ENCODE peak calls at places on chromosome 2, in four cellular contexts. G is endothelial cell of umbilical vein, A is K562, M is IMR-90. F is an unnamed sample.

GRCh38 chr2:5121677-5122076 is 570.5 kb upstream of the SOX11 start:
- DNase-seq in G (no peak), A (no peak), M (no peak), F (no peak)

GRCh38 chr2:108922141-108922915 is 66.7 kb downstream of the EDAR start:
- DNase-seq in G (no peak), A (no peak), M (peak), F (no peak)

GRCh38 chr2:201546576-201546975 is 95.0 kb downstream of the STRADB start:
- DNase-seq in G (no peak), A (no peak), M (peak), F (no peak)

GRCh38 chr2:233457356-233457755 is 103.1 kb downstream of the DGKD start:
- DNase-seq in G (no peak), A (no peak), M (no peak), F (no peak)

GRCh38 chr2:120323214-120323613 is 22.7 kb upstream of the INHBB start:
- DNase-seq in G (no peak), A (no peak), M (peak), F (no peak)

GRCh38 chr2:23135481-23136100 is 249.4 kb upstream of the KLHL29 start:
- DNase-seq in G (no peak), A (no peak), M (no peak), F (no peak)

GRCh38 chr2:159155315-159155714 is 131.2 kb downstream of the WDSUB1 start:
- DNase-seq in G (no peak), A (no peak), M (no peak), F (no peak)

GRCh38 chr2:158637357-158637756 is 157.8 kb upstream of the DAPL1 start:
- DNase-seq in G (peak), A (no peak), M (no peak), F (no peak)

GRCh38 chr2:133248264-133248663 is 320.0 kb downstream of the NCKAP5 start:
- DNase-seq in G (no peak), A (no peak), M (no peak), F (no peak)

GRCh38 chr2:237861-238260 is 26.0 kb downstream of the SH3YL1 start:
- DNase-seq in G (no peak), A (peak), M (no peak), F (no peak)

GRCh38 chr2:102065675-102066252 is 74.0 kb downstream of the IL1R2 start:
- DNase-seq in G (no peak), A (peak), M (peak), F (no peak)

GRCh38 chr2:219902870-219903269 is 275.4 kb downstream of the SLC4A3 start:
- DNase-seq in G (no peak), A (no peak), M (peak), F (no peak)

GRCh38 chr2:209470466-209470865 is 46.6 kb downstream of the MAP2 start:
- DNase-seq in G (no peak), A (no peak), M (no peak), F (no peak)

GRCh38 chr2:188725981-188726380 is 248.2 kb upstream of the COL3A1 start:
- DNase-seq in G (peak), A (no peak), M (peak), F (no peak)

GRCh38 chr2:176445831-176446433 is 176.7 kb downstream of the MTX2 start:
- DNase-seq in G (peak), A (no peak), M (peak), F (no peak)

GRCh38 chr2:46014911-46015654 is 282.1 kb upstream of the EPAS1 start:
- DNase-seq in G (peak), A (no peak), M (no peak), F (no peak)

GRCh38 chr2:43569921-43570320 is 25.9 kb downstream of the THADA start:
- DNase-seq in G (no peak), A (no peak), M (no peak), F (peak)

GRCh38 chr2:96553176-96553956 is 16.8 kb downstream of the ARID5A start:
- DNase-seq in G (no peak), A (no peak), M (no peak), F (no peak)

GRCh38 chr2:50346586-50347351 is 685.2 kb downstream of the NRXN1 start:
- DNase-seq in G (no peak), A (no peak), M (no peak), F (no peak)

GRCh38 chr2:26559556-26559955 is 81.6 kb downstream of the CIB4 start:
- DNase-seq in G (no peak), A (no peak), M (no peak), F (no peak)

GRCh38 chr2:118983133-118983532 is 41.1 kb downstream of the MARCO start:
- DNase-seq in G (no peak), A (no peak), M (no peak), F (no peak)

GRCh38 chr2:234293973-234294372 is 202.9 kb downstream of the ARL4C start:
- DNase-seq in G (peak), A (no peak), M (no peak), F (no peak)

GRCh38 chr2:174827371-174828369 is 63.4 kb upstream of the CHRNA1 start:
- DNase-seq in G (peak), A (no peak), M (peak), F (no peak)

GRCh38 chr2:192007819-192008218 is 160.9 kb upstream of the CAVIN2 start:
- DNase-seq in G (peak), A (no peak), M (peak), F (no peak)

GRCh38 chr2:162766092-162766491 is 72.5 kb downstream of the KCNH7 start:
- DNase-seq in G (no peak), A (no peak), M (no peak), F (no peak)

GRCh38 chr2:199693861-199694260 is 157.1 kb downstream of the FTCDNL1 start:
- DNase-seq in G (no peak), A (no peak), M (no peak), F (no peak)

GRCh38 chr2:235097196-235097895 is 145.5 kb downstream of the SH3BP4 start:
- DNase-seq in G (no peak), A (no peak), M (no peak), F (no peak)

GRCh38 chr2:219571311-219572236 is at the start of gene OBSL1:
- DNase-seq in G (peak), A (peak), M (peak), F (no peak)

GRCh38 chr2:7694066-7695000 is 777.1 kb downstream of the RNF144A start:
- DNase-seq in G (no peak), A (no peak), M (no peak), F (no peak)

GRCh38 chr2:235836416-235837042 is 331.7 kb downstream of the GBX2 start:
- DNase-seq in G (no peak), A (no peak), M (peak), F (no peak)

GRCh38 chr2:16173893-16174692 is 233.7 kb downstream of the MYCN start:
- DNase-seq in G (no peak), A (no peak), M (no peak), F (no peak)

GRCh38 chr2:2600466-2600865 is 269.4 kb upstream of the MYT1L start:
- DNase-seq in G (no peak), A (no peak), M (no peak), F (no peak)

DNA sequence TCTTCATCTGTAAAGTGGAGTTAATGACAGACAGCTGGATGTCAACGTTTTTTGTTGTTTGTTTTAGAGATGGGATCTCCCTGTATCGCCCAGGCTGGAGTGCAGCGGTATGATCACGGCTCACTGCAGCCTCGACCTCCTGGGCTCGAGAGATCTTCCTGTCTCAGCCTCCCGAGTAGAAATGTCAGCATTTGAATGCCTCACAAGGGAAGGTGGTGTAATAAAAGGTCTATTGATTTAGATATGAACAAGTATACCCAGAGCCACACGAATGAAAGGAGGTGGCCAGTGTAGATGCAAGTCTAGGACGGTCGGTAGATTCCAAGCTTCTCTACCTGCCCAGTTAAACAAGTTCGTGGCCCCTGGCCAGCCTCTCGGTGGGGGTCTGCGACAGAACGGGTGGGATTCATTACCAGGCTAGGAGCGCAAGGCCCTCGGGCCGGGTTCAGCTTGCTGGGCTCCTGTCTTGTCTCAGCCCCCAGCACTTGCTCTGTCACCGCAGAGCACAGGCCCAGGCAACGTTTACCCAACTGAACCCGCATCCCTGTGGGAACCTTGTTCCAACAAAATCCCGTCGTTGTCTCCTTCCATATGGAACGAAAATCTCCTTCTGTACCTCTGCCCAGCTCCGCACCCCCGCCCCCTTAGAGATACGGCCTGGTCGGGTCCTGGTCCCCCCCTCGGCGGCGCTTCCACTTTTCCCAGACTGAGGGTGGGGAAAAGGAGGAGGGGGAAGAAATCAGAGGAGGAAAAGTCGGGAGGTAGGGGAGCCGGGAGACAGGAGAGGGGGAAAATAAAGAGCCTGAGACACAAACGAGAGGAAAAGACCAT is 2.0 kb upstream of the EMX1 start:
- DNase-seq in G (no peak), A (no peak), M (no peak), F (no peak)
- TF ChIP-seq FOS in G (no peak), A (no peak), M (no peak), F (no peak)

GRCh38 chr2:73970268-73970803 is 14.4 kb upstream of the TET3 start:
- DNase-seq in G (no peak), A (no peak), M (no peak), F (no peak)
- H3K9ac ChIP-seq in G (no peak), A (peak), M (no peak), F (peak)

GRCh38 chr2:165357758-165358157 is 111.7 kb upstream of the CSRNP3 start:
- DNase-seq in G (peak), A (no peak), M (peak), F (peak)
- TF ChIP-seq FOS in G (no peak), A (no peak), M (no peak), F (no peak)

GRCh38 chr2:113079123-113079522 is 11.4 kb downstream of the IL1F10 start:
- DNase-seq in G (no peak), A (no peak), M (no peak), F (no peak)

GRCh38 chr2:113076917-113077669 is 9.3 kb downstream of the IL1F10 start:
- DNase-seq in G (no peak), A (no peak), M (no peak), F (no peak)

GRCh38 chr2:113078350-113078839 is 10.6 kb downstream of the IL1F10 start:
- DNase-seq in G (no peak), A (no peak), M (no peak), F (no peak)

GRCh38 chr2:113080134-113080533 is 12.4 kb downstream of the IL1F10 start:
- DNase-seq in G (peak), A (peak), M (no peak), F (no peak)

DNA sequence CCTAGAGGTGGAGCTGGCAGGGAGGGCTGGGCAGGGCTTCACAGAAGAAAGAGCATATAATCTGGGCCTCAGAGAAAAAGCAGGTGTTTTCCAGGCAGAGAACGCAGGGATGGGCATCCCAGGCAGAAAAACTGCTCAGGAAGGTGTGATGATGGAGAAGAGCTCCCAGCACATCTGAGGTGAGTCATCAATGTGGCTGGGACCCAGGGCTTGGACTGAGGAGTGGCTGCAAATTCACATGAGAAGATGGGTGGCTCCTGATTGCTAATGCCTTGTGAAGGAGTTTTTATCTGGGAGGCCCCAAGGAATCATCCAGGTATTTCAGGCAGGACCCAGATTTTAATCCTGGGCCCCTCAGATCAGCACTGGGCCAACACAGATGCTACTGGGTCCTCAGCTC is 10.2 kb downstream of the IL1F10 start:
- DNase-seq in G (no peak), A (no peak), M (no peak), F (no peak)
- H3K9ac ChIP-seq in G (no peak), A (no peak), M (no peak), F (no peak)

GRCh38 chr2:128076461-128077106 is 14.4 kb upstream of the UGGT1 start:
- DNase-seq in G (no peak), A (no peak), M (no peak), F (no peak)
- TF ChIP-seq FOS in G (no peak), A (no peak), M (no peak), F (no peak)

GRCh38 chr2:166520604-166521003 is 26.6 kb upstream of the SCN7A start:
- DNase-seq in G (no peak), A (no peak), M (no peak), F (no peak)
- H3K9ac ChIP-seq in G (no peak), A (no peak), M (no peak), F (no peak)

DNA sequence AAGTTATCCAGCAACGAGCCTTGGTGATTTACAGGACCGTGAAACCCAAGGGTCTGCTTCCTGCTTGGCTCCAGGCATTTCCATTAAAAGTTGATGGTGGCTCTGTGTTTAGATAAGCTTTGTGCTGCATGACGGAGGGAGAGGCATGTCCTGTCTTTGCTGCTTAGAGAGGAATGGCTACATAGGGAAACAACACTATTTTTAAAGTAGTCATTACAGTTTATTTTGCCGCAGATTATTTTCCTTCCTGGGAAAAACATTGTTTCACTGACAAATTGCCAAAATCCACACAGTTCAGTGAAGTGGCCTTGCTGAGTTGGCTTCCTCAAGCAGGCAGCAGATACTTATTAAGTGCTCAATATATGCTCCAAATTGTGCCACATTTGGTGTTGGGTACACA is 98.5 kb downstream of the THSD7B start:
- DNase-seq in G (peak), A (no peak), M (no peak), F (no peak)
- TF ChIP-seq FOS in G (no peak), A (no peak), M (no peak), F (no peak)

GRCh38 chr2:237490805-237491194 is 3.7 kb downstream of the MLPH start:
- DNase-seq in G (no peak), A (no peak), M (no peak), F (no peak)

GRCh38 chr2:237488901-237489860 is 2.1 kb downstream of the MLPH start:
- DNase-seq in G (no peak), A (no peak), M (peak), F (no peak)

GRCh38 chr2:237491515-237492118 is 4.6 kb downstream of the MLPH start:
- DNase-seq in G (no peak), A (no peak), M (no peak), F (no peak)

GRCh38 chr2:237488295-237488694 is 1.2 kb downstream of the MLPH start:
- DNase-seq in G (no peak), A (no peak), M (no peak), F (no peak)

GRCh38 chr2:237490009-237490804 is 3.2 kb downstream of the MLPH start:
- DNase-seq in G (no peak), A (no peak), M (no peak), F (no peak)
- H3K9ac ChIP-seq in G (no peak), A (no peak), M (no peak), F (no peak)